ENCODE peak calls at places on chromosome 20, in six cellular contexts. V is neural crest cell, Y is ELF-1, I is iris pigment epithelial cell, C is neuronal stem cell, B is astrocyte of the cerebellum. D is an unnamed sample.
A peak's percentile ranks its signal among the peaks of the same experiment; 100 is the strongest.

GRCh38 chr20:49677777-49678758 is 35.6 kb downstream of the B4GALT5 start:
- DNase-seq in V (no peak), B (no peak), Y (no peak), C (no peak), I (no peak), D (no peak)

GRCh38 chr20:46979603-46980241 is 85.1 kb downstream of the EYA2 start:
- DNase-seq in C (no peak), V (no peak), Y (no peak), B (no peak), I (no peak), D (no peak)

GRCh38 chr20:8631271-8631670 is 437.6 kb upstream of the PLCB4 start:
- DNase-seq in V (no peak), B (peak; percentile 81), C (no peak), Y (no peak), I (no peak), D (no peak)

GRCh38 chr20:43914697-43915208 is at the start of gene TOX2:
- DNase-seq in B (no peak), V (peak; percentile 48), I (peak; percentile 57), C (no peak), Y (no peak), D (peak; percentile 32)

GRCh38 chr20:41004561-41005360 is 23.9 kb upstream of the TOP1 start:
- DNase-seq in V (no peak), C (no peak), B (no peak), Y (no peak), I (peak; percentile 50), D (no peak)

GRCh38 chr20:38345643-38346042 is 639 bp upstream of the LBP start:
- DNase-seq in I (no peak), Y (no peak), V (no peak), C (no peak), B (no peak), D (no peak)

GRCh38 chr20:33667245-33668086 is 723 bp downstream of the ACTL10 start:
- DNase-seq in I (peak; percentile 77), Y (peak; percentile 92), V (peak; percentile 39), C (no peak), B (peak; percentile 37), D (peak; percentile 55)

GRCh38 chr20:49270177-49270576 is 7.7 kb downstream of the ZNFX1 start:
- DNase-seq in Y (no peak), V (no peak), C (no peak), B (no peak), I (no peak), D (no peak)

GRCh38 chr20:44031822-44032582 is 117.3 kb downstream of the TOX2 start:
- DNase-seq in B (no peak), I (no peak), V (no peak), Y (no peak), C (no peak), D (no peak)

GRCh38 chr20:41078329-41078728 is 49.7 kb downstream of the TOP1 start:
- DNase-seq in B (peak; percentile 35), I (peak; percentile 68), C (no peak), V (no peak), Y (no peak), D (no peak)

GRCh38 chr20:47432251-47433210 is 69.2 kb upstream of the NCOA3 start:
- DNase-seq in V (no peak), B (no peak), Y (no peak), I (peak; percentile 49), C (no peak), D (no peak)

GRCh38 chr20:62183426-62184142 is 756 bp downstream of the MTG2 start:
- DNase-seq in I (peak; percentile 17), C (no peak), V (no peak), Y (peak; percentile 16), B (no peak), D (no peak)

GRCh38 chr20:47063407-47063806 is 168.8 kb downstream of the EYA2 start:
- DNase-seq in B (no peak), V (no peak), Y (no peak), I (no peak), C (no peak), D (no peak)

GRCh38 chr20:59515013-59515905 is 89.1 kb upstream of the PHACTR3 start:
- DNase-seq in I (peak; percentile 55), B (no peak), Y (peak; percentile 90), V (peak; percentile 92), C (peak; percentile 71), D (no peak)

GRCh38 chr20:46007671-46008070 is 1.0 kb upstream of the MMP9 start:
- DNase-seq in I (no peak), V (no peak), C (no peak), Y (no peak), B (no peak), D (no peak)

GRCh38 chr20:10669843-10670446 is 3.9 kb downstream of the JAG1 start:
- DNase-seq in I (no peak), B (no peak), V (no peak), Y (no peak), C (no peak), D (no peak)

GRCh38 chr20:20448891-20449290 is 81.0 kb downstream of the INSM1 start:
- DNase-seq in Y (no peak), I (no peak), V (no peak), C (no peak), B (no peak), D (no peak)

GRCh38 chr20:57609086-57609841 is 11.0 kb downstream of the ZBP1 start:
- DNase-seq in B (no peak), I (no peak), Y (no peak), V (no peak), C (no peak), D (no peak)

GRCh38 chr20:20864346-20865096 is 152.1 kb upstream of the RALGAPA2 start:
- DNase-seq in B (no peak), I (no peak), V (no peak), C (peak; percentile 39), Y (peak; percentile 46), D (no peak)

GRCh38 chr20:884983-885952 is 30.9 kb downstream of the ANGPT4 start:
- DNase-seq in V (peak; percentile 28), C (peak; percentile 59), I (peak; percentile 55), B (no peak), Y (peak; percentile 95), D (no peak)

GRCh38 chr20:10522328-10522727 is 87.2 kb downstream of the SLX4IP start:
- DNase-seq in Y (no peak), C (no peak), I (no peak), B (no peak), V (no peak), D (no peak)

GRCh38 chr20:37940161-37940560 is 37.2 kb downstream of the VSTM2L start:
- DNase-seq in V (no peak), I (no peak), B (no peak), Y (no peak), C (no peak), D (no peak)

GRCh38 chr20:44448753-44449546 is 26.7 kb upstream of the TTPAL start:
- DNase-seq in B (no peak), V (peak; percentile 11), Y (peak; percentile 43), C (peak; percentile 27), I (peak; percentile 16), D (no peak)

GRCh38 chr20:52379723-52380336 is 188.3 kb upstream of the ZFP64 start:
- DNase-seq in C (peak; percentile 14), V (peak; percentile 45), Y (peak; percentile 17), B (no peak), I (peak; percentile 20), D (no peak)

GRCh38 chr20:50029697-50030428 is 47.1 kb downstream of the SNAI1 start:
- DNase-seq in I (peak; percentile 98), B (peak; percentile 90), Y (peak; percentile 70), C (no peak), V (no peak), D (no peak)

GRCh38 chr20:44959082-44959895 is 908 bp downstream of the TOMM34 start:
- DNase-seq in Y (peak; percentile 37), V (no peak), B (peak; percentile 23), C (peak; percentile 6), I (peak; percentile 85), D (no peak)

GRCh38 chr20:3679749-3680700 is 1.8 kb downstream of the ADAM33 start:
- DNase-seq in B (peak; percentile 33), I (peak; percentile 43), Y (peak; percentile 89), C (no peak), V (no peak), D (no peak)

GRCh38 chr20:62643521-62644043 is 1.3 kb downstream of the SLCO4A1 start:
- DNase-seq in I (no peak), B (no peak), V (no peak), C (no peak), Y (no peak), D (no peak)

GRCh38 chr20:23455641-23456040 is 3.0 kb upstream of the CST11 start:
- DNase-seq in B (no peak), V (no peak), Y (no peak), I (no peak), C (no peak), D (no peak)

GRCh38 chr20:8073024-8073832 is 53.7 kb upstream of the TMX4 start:
- DNase-seq in I (peak; percentile 99), Y (peak; percentile 20), B (peak; percentile 49), C (no peak), V (no peak), D (no peak)

D was measured in activated gamma-delta T cell.